ENCODE peak calls at places on chromosomes 11 and 22, in six cellular contexts. One of them, this sample, is unnamed.

GRCh38 chr22:44037519-44038370 is 13.6 kb downstream of the PARVB start:
- DNase-seq in activated CD4-positive, alpha-beta T cell treated with anti-CD3 and anti-CD28 coated beads, Interleukin-2, amount 50 U/mL, for 48 hours: no peak
- DNase-seq in activated T-helper 1 cell treated with anti-CD3 and anti-CD28 coated beads, Interleukin-12 subunit alpha, Interleukin-12 subunit beta, Interleukin-2, Interleukin-4 antibody, amounts not matched to agents 30 ng/mL and 10 ng/mL and 1 ng/mL, durations not matched to agents 14 hours and 24 hours and 36 hours: no peak
- DNase-seq in activated CD4-positive, CD25-positive, alpha-beta regulatory T cell: no peak
- DNase-seq in activated naive CD4-positive, alpha-beta T cell: no peak
- DNase-seq in neuronal stem cell: no peak
- DNase-seq in this sample: peak; percentile 83

GRCh38 chr22:42473484-42474193 is 41.4 kb upstream of the NFAM1 start:
- DNase-seq in activated CD4-positive, alpha-beta T cell treated with anti-CD3 and anti-CD28 coated beads, Interleukin-2, amount 50 U/mL, for 48 hours: no peak
- DNase-seq in activated naive CD4-positive, alpha-beta T cell: no peak
- DNase-seq in activated T-helper 1 cell treated with anti-CD3 and anti-CD28 coated beads, Interleukin-12 subunit alpha, Interleukin-12 subunit beta, Interleukin-2, Interleukin-4 antibody, amounts not matched to agents 30 ng/mL and 10 ng/mL and 1 ng/mL, durations not matched to agents 14 hours and 24 hours and 36 hours: no peak
- DNase-seq in neuronal stem cell: peak; percentile 47
- DNase-seq in activated CD4-positive, CD25-positive, alpha-beta regulatory T cell: no peak
- DNase-seq in this sample: peak; percentile 81

GRCh38 chr11:62132188-62132587 is 8.4 kb downstream of the INCENP start:
- DNase-seq in activated naive CD4-positive, alpha-beta T cell: no peak
- DNase-seq in neuronal stem cell: no peak
- DNase-seq in activated T-helper 1 cell treated with anti-CD3 and anti-CD28 coated beads, Interleukin-12 subunit alpha, Interleukin-12 subunit beta, Interleukin-2, Interleukin-4 antibody, amounts not matched to agents 30 ng/mL and 10 ng/mL and 1 ng/mL, durations not matched to agents 14 hours and 24 hours and 36 hours: no peak
- DNase-seq in activated CD4-positive, alpha-beta T cell treated with anti-CD3 and anti-CD28 coated beads, Interleukin-2, amount 50 U/mL, for 48 hours: no peak
- DNase-seq in activated CD4-positive, CD25-positive, alpha-beta regulatory T cell: no peak
- DNase-seq in this sample: no peak

GRCh38 chr11:2834893-2835767 is 50.4 kb downstream of the CDKN1C start:
- DNase-seq in activated CD4-positive, CD25-positive, alpha-beta regulatory T cell: no peak
- DNase-seq in neuronal stem cell: no peak
- DNase-seq in activated naive CD4-positive, alpha-beta T cell: no peak
- DNase-seq in activated T-helper 1 cell treated with anti-CD3 and anti-CD28 coated beads, Interleukin-12 subunit alpha, Interleukin-12 subunit beta, Interleukin-2, Interleukin-4 antibody, amounts not matched to agents 30 ng/mL and 10 ng/mL and 1 ng/mL, durations not matched to agents 14 hours and 24 hours and 36 hours: no peak
- DNase-seq in activated CD4-positive, alpha-beta T cell treated with anti-CD3 and anti-CD28 coated beads, Interleukin-2, amount 50 U/mL, for 48 hours: no peak
- DNase-seq in this sample: no peak

GRCh38 chr11:106152824-106153223 is 75.4 kb downstream of the AASDHPPT start:
- DNase-seq in activated naive CD4-positive, alpha-beta T cell: no peak
- DNase-seq in activated T-helper 1 cell treated with anti-CD3 and anti-CD28 coated beads, Interleukin-12 subunit alpha, Interleukin-12 subunit beta, Interleukin-2, Interleukin-4 antibody, amounts not matched to agents 30 ng/mL and 10 ng/mL and 1 ng/mL, durations not matched to agents 14 hours and 24 hours and 36 hours: no peak
- DNase-seq in neuronal stem cell: no peak
- DNase-seq in activated CD4-positive, CD25-positive, alpha-beta regulatory T cell: no peak
- DNase-seq in activated CD4-positive, alpha-beta T cell treated with anti-CD3 and anti-CD28 coated beads, Interleukin-2, amount 50 U/mL, for 48 hours: no peak
- DNase-seq in this sample: peak; percentile 78

GRCh38 chr11:6531267-6531752 is 34.2 kb downstream of the DNHD1 start:
- DNase-seq in activated T-helper 1 cell treated with anti-CD3 and anti-CD28 coated beads, Interleukin-12 subunit alpha, Interleukin-12 subunit beta, Interleukin-2, Interleukin-4 antibody, amounts not matched to agents 30 ng/mL and 10 ng/mL and 1 ng/mL, durations not matched to agents 14 hours and 24 hours and 36 hours: peak; percentile 16
- DNase-seq in activated naive CD4-positive, alpha-beta T cell: no peak
- DNase-seq in neuronal stem cell: peak; percentile 54
- DNase-seq in activated CD4-positive, CD25-positive, alpha-beta regulatory T cell: no peak
- DNase-seq in activated CD4-positive, alpha-beta T cell treated with anti-CD3 and anti-CD28 coated beads, Interleukin-2, amount 50 U/mL, for 48 hours: no peak
- DNase-seq in this sample: peak; percentile 75

GRCh38 chr11:113419426-113420003 is 31.9 kb downstream of the ANKK1 start:
- DNase-seq in activated CD4-positive, CD25-positive, alpha-beta regulatory T cell: no peak
- DNase-seq in activated CD4-positive, alpha-beta T cell treated with anti-CD3 and anti-CD28 coated beads, Interleukin-2, amount 50 U/mL, for 48 hours: no peak
- DNase-seq in activated T-helper 1 cell treated with anti-CD3 and anti-CD28 coated beads, Interleukin-12 subunit alpha, Interleukin-12 subunit beta, Interleukin-2, Interleukin-4 antibody, amounts not matched to agents 30 ng/mL and 10 ng/mL and 1 ng/mL, durations not matched to agents 14 hours and 24 hours and 36 hours: no peak
- DNase-seq in activated naive CD4-positive, alpha-beta T cell: no peak
- DNase-seq in neuronal stem cell: no peak
- DNase-seq in this sample: no peak

GRCh38 chr11:25068451-25068850 is 571.6 kb downstream of the LUZP2 start:
- DNase-seq in activated T-helper 1 cell treated with anti-CD3 and anti-CD28 coated beads, Interleukin-12 subunit alpha, Interleukin-12 subunit beta, Interleukin-2, Interleukin-4 antibody, amounts not matched to agents 30 ng/mL and 10 ng/mL and 1 ng/mL, durations not matched to agents 14 hours and 24 hours and 36 hours: no peak
- DNase-seq in activated CD4-positive, alpha-beta T cell treated with anti-CD3 and anti-CD28 coated beads, Interleukin-2, amount 50 U/mL, for 48 hours: no peak
- DNase-seq in activated naive CD4-positive, alpha-beta T cell: no peak
- DNase-seq in activated CD4-positive, CD25-positive, alpha-beta regulatory T cell: no peak
- DNase-seq in neuronal stem cell: no peak
- DNase-seq in this sample: no peak

GRCh38 chr11:105344938-105345337 is 205.4 kb upstream of the CARD18 start:
- DNase-seq in activated naive CD4-positive, alpha-beta T cell: no peak
- DNase-seq in neuronal stem cell: no peak
- DNase-seq in activated CD4-positive, alpha-beta T cell treated with anti-CD3 and anti-CD28 coated beads, Interleukin-2, amount 50 U/mL, for 48 hours: no peak
- DNase-seq in activated T-helper 1 cell treated with anti-CD3 and anti-CD28 coated beads, Interleukin-12 subunit alpha, Interleukin-12 subunit beta, Interleukin-2, Interleukin-4 antibody, amounts not matched to agents 30 ng/mL and 10 ng/mL and 1 ng/mL, durations not matched to agents 14 hours and 24 hours and 36 hours: no peak
- DNase-seq in activated CD4-positive, CD25-positive, alpha-beta regulatory T cell: no peak
- DNase-seq in this sample: no peak

GRCh38 chr22:47356433-47357011 is 594.1 kb downstream of the TBC1D22A start:
- DNase-seq in activated CD4-positive, alpha-beta T cell treated with anti-CD3 and anti-CD28 coated beads, Interleukin-2, amount 50 U/mL, for 48 hours: no peak
- DNase-seq in activated CD4-positive, CD25-positive, alpha-beta regulatory T cell: no peak
- DNase-seq in activated T-helper 1 cell treated with anti-CD3 and anti-CD28 coated beads, Interleukin-12 subunit alpha, Interleukin-12 subunit beta, Interleukin-2, Interleukin-4 antibody, amounts not matched to agents 30 ng/mL and 10 ng/mL and 1 ng/mL, durations not matched to agents 14 hours and 24 hours and 36 hours: no peak
- DNase-seq in neuronal stem cell: no peak
- DNase-seq in activated naive CD4-positive, alpha-beta T cell: no peak
- DNase-seq in this sample: no peak

GRCh38 chr11:6943131-6943530 is 16.9 kb downstream of the ZNF215 start:
- DNase-seq in activated naive CD4-positive, alpha-beta T cell: no peak
- DNase-seq in activated CD4-positive, CD25-positive, alpha-beta regulatory T cell: no peak
- DNase-seq in neuronal stem cell: no peak
- DNase-seq in activated T-helper 1 cell treated with anti-CD3 and anti-CD28 coated beads, Interleukin-12 subunit alpha, Interleukin-12 subunit beta, Interleukin-2, Interleukin-4 antibody, amounts not matched to agents 30 ng/mL and 10 ng/mL and 1 ng/mL, durations not matched to agents 14 hours and 24 hours and 36 hours: no peak
- DNase-seq in activated CD4-positive, alpha-beta T cell treated with anti-CD3 and anti-CD28 coated beads, Interleukin-2, amount 50 U/mL, for 48 hours: no peak
- DNase-seq in this sample: no peak

GRCh38 chr11:130560000-130560852 is 111.8 kb downstream of the ADAMTS15 start:
- DNase-seq in activated naive CD4-positive, alpha-beta T cell: no peak
- DNase-seq in activated T-helper 1 cell treated with anti-CD3 and anti-CD28 coated beads, Interleukin-12 subunit alpha, Interleukin-12 subunit beta, Interleukin-2, Interleukin-4 antibody, amounts not matched to agents 30 ng/mL and 10 ng/mL and 1 ng/mL, durations not matched to agents 14 hours and 24 hours and 36 hours: no peak
- DNase-seq in activated CD4-positive, alpha-beta T cell treated with anti-CD3 and anti-CD28 coated beads, Interleukin-2, amount 50 U/mL, for 48 hours: no peak
- DNase-seq in neuronal stem cell: no peak
- DNase-seq in activated CD4-positive, CD25-positive, alpha-beta regulatory T cell: no peak
- DNase-seq in this sample: no peak

GRCh38 chr11:72430743-72431570 is 3.4 kb downstream of the CLPB start:
- DNase-seq in activated T-helper 1 cell treated with anti-CD3 and anti-CD28 coated beads, Interleukin-12 subunit alpha, Interleukin-12 subunit beta, Interleukin-2, Interleukin-4 antibody, amounts not matched to agents 30 ng/mL and 10 ng/mL and 1 ng/mL, durations not matched to agents 14 hours and 24 hours and 36 hours: peak; percentile 32
- DNase-seq in activated CD4-positive, CD25-positive, alpha-beta regulatory T cell: peak; percentile 6
- DNase-seq in activated CD4-positive, alpha-beta T cell treated with anti-CD3 and anti-CD28 coated beads, Interleukin-2, amount 50 U/mL, for 48 hours: peak; percentile 23
- DNase-seq in activated naive CD4-positive, alpha-beta T cell: peak; percentile 12
- DNase-seq in neuronal stem cell: no peak
- DNase-seq in this sample: peak; percentile 84

This sample was measured in adipocyte.